ENCODE peak calls at places on chromosomes 4 and X, in eight cellular contexts. E is HepG2, D is upper lobe of left lung, Y is heart right ventricle, T is right cardiac atrium, N is pancreas, L is PC-3, S is GM23338. A is an unnamed sample. For H3K4me1 and H3K27me3, the result is how much of the 10 kb centered on the place peaks cover.

GRCh38 chr4:37453361-37454262 is 209.1 kb downstream of the NWD2 start:
- ATAC-seq in D (peak), T (peak), N (peak), E (peak), L (peak), Y (peak), S (peak), A (peak)

GRCh38 chr4:158535130-158535614 is 13.5 kb downstream of the RXFP1 start:
- ATAC-seq in L (no peak), S (no peak), D (no peak), E (no peak), Y (no peak), N (no peak), T (no peak), A (no peak)

GRCh38 chr4:118911162-118911791 is 22.6 kb downstream of the SYNPO2 start:
- ATAC-seq in L (no peak), E (no peak), N (no peak), Y (no peak), T (no peak), S (no peak), D (no peak), A (no peak)

GRCh38 chr4:11774346-11774745 is 345.7 kb upstream of the HS3ST1 start:
- ATAC-seq in S (no peak), D (no peak), L (no peak), T (peak), Y (peak), N (peak), E (no peak), A (peak)

GRCh38 chr4:86918539-86919072 is 16.2 kb upstream of the AFF1 start:
- ATAC-seq in L (no peak), E (peak), N (peak), Y (peak), S (no peak), T (no peak), D (no peak), A (no peak)

GRCh38 chrX:68932611-68933010 is 103.8 kb downstream of the EFNB1 start:
- ATAC-seq in E (no peak), S (no peak), Y (peak), L (no peak), N (no peak), T (peak), D (no peak), A (no peak)

GRCh38 chr4:31189938-31190337 is 469.8 kb downstream of the PCDH7 start:
- ATAC-seq in D (no peak), T (no peak), N (no peak), Y (no peak), L (no peak), S (no peak), E (no peak), A (no peak)

GRCh38 chrX:2502668-2503519 is 2.1 kb upstream of the DHRSX start:
- ATAC-seq in D (no peak), N (no peak), T (no peak), Y (no peak), S (no peak), E (no peak), L (no peak), A (no peak)

GRCh38 chr4:102174800-102175199 is 170.5 kb downstream of the SLC39A8 start:
- ATAC-seq in N (no peak), D (no peak), E (no peak), L (peak), S (no peak), Y (no peak), T (no peak), A (no peak)

GRCh38 chr4:16537926-16538325 is 311.7 kb upstream of the TAPT1 start:
- ATAC-seq in Y (peak), T (no peak), E (no peak), D (peak), S (no peak), N (no peak), L (no peak), A (no peak)

GRCh38 chr4:155179216-155179615 is 29.2 kb upstream of the NPY2R start:
- ATAC-seq in T (no peak), Y (no peak), D (no peak), E (no peak), L (peak), S (no peak), N (peak), A (no peak)

GRCh38 chr4:169345207-169345788 is 74.5 kb upstream of the SH3RF1 start:
- ATAC-seq in Y (peak), L (peak), D (no peak), S (no peak), T (peak), E (no peak), N (no peak), A (no peak)

GRCh38 chr4:22471999-22472434 is 43.8 kb downstream of the ADGRA3 start:
- ATAC-seq in T (peak), N (no peak), S (no peak), L (no peak), E (no peak), D (no peak), Y (peak), A (no peak)

GRCh38 chrX:22629105-22629725 is 356.5 kb downstream of the CBLL2 start:
- ATAC-seq in E (no peak), Y (peak), L (peak), S (no peak), T (no peak), N (no peak), D (no peak), A (no peak)

GRCh38 chr4:144656857-144657256 is 10.9 kb downstream of the HHIP start:
- ATAC-seq in L (no peak), N (peak), Y (no peak), E (no peak), D (no peak), S (no peak), T (no peak), A (no peak)

GRCh38 chr4:10077492-10078335 is 38.9 kb downstream of the WDR1 start:
- ATAC-seq in T (peak), N (peak), L (peak), S (no peak), D (peak), E (no peak), Y (peak), A (peak)

GRCh38 chr4:3044812-3045499 is 29.4 kb downstream of the HTT-AS start:
- ATAC-seq in T (no peak), L (no peak), S (no peak), E (no peak), D (no peak), Y (no peak), N (no peak), A (no peak)
- H3K27ac ChIP-seq in T (no peak), L (no peak), S (no peak), E (no peak), D (no peak), Y (no peak), N (no peak), A (no peak)

DNA sequence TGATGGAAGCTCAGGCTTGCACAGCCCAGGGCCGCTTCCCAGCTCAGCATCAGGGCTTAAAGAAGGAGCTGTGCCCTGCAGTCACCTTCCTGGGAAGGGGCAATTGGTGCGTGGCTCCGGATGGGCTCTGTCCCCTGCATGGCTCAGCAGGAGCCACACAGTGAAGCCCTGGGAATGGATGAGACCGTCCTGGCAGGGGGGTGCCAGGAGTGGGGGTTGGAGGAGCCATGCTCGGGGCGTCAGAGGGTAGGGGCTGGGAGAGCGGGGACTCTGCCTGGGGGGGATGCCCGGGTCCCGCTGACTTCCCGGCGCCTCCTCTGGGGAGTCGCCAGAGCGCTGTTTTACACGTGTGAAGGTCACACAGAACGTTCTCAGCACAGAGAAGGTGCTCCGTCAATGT is 184.1 kb downstream of the AFAP1 start:
- ATAC-seq in Y (no peak), L (no peak), D (no peak), N (no peak), T (no peak), E (no peak), S (no peak), A (no peak)
- H3K4me1 ChIP-seq in Y (under half), L (under half), D (under half), N (under half), T (under half), E (under half), S (under half), A (under half)

GRCh38 chrX:54419559-54420302 is 20.5 kb upstream of the TSR2 start:
- ATAC-seq in T (peak), N (no peak), E (no peak), D (no peak), L (no peak), Y (peak), S (no peak), A (no peak)
- H3K27me3 ChIP-seq in T (under half), N (under half), E (under half), D (under half), L (under half), Y (under half), S (under half), A (under half)

GRCh38 chrX:123450217-123450616 is 266.1 kb downstream of the GRIA3 start:
- ATAC-seq in D (no peak), L (peak), T (no peak), Y (no peak), N (peak), S (no peak), E (no peak), A (no peak)

GRCh38 chrX:123455693-123456092 is 271.6 kb downstream of the GRIA3 start:
- ATAC-seq in T (no peak), L (no peak), N (no peak), S (no peak), Y (no peak), D (no peak), E (no peak), A (no peak)

DNA sequence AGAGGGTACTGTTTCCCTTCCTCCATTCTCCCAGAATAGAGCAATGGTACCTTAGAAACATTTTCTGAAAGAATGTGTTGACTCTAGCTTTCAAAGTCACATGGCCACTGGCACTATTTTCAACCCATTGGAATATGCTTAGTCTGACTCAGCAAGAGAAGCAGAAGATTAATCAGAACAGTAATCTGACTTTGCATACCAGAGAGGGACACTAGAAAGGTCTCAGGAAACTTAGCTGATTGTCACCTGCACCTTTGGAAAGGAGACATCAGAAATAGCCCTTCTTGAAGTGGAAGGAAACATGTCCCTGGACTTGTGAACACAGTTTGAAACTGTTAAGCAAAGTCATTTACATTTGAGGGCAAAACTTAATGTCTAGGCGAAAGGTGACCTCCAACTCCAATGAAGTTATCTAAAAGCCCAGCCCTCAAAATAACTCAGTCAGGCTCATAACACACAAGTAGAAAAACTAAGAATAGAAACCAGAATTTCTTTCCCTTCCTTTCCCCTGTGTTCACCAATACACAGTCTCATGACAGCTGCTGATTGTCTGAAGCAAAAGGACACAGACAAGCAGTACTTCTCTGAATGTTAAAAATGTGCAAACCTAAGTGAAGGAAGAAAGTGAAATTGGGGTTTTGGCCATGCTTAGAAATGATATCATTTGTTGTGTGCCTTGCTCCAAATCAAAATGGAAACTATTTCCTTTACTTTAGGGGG is 270.8 kb downstream of the GRIA3 start:
- ATAC-seq in D (no peak), Y (no peak), L (no peak), N (no peak), T (no peak), E (no peak), S (no peak), A (no peak)
- H3K27ac ChIP-seq in D (no peak), Y (no peak), L (no peak), N (no peak), T (no peak), E (no peak), S (no peak), A (no peak)

DNA sequence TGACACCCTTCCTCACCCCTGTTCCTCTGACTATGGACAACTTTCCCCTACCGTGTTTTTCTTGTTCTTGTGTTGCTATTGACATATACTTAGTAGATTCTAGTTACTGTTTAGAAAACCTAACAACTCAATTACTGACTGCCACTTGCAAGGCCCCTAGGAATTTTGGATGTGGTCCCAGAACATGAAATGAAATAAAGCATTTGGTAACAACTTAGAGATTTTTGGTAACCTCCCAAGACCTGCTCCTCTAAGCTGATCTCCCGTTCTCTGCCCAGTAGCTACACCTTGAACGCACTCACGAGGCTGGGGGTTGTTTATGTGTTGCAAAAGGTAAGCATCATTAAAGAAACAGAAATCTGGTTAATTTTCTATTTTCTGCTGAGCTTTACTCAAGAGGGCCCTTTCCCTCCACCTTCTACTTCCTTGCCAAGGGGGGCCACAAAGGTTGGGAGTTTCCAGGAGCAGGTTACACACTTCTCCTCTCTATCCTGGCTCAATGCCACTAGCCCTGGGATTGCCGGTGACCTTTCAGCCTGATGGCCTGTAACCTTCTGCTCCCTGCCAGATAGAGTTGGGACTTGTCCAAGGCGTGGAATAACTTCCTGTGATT is 20.5 kb downstream of the GAB3 start:
- ATAC-seq in S (no peak), E (no peak), L (no peak), D (peak), Y (peak), T (peak), N (peak), A (peak)
- H3K4me1 ChIP-seq in S (under half), E (under half), L (half or more), D (half or more), Y (under half), T (under half), N (under half), A (under half)

DNA sequence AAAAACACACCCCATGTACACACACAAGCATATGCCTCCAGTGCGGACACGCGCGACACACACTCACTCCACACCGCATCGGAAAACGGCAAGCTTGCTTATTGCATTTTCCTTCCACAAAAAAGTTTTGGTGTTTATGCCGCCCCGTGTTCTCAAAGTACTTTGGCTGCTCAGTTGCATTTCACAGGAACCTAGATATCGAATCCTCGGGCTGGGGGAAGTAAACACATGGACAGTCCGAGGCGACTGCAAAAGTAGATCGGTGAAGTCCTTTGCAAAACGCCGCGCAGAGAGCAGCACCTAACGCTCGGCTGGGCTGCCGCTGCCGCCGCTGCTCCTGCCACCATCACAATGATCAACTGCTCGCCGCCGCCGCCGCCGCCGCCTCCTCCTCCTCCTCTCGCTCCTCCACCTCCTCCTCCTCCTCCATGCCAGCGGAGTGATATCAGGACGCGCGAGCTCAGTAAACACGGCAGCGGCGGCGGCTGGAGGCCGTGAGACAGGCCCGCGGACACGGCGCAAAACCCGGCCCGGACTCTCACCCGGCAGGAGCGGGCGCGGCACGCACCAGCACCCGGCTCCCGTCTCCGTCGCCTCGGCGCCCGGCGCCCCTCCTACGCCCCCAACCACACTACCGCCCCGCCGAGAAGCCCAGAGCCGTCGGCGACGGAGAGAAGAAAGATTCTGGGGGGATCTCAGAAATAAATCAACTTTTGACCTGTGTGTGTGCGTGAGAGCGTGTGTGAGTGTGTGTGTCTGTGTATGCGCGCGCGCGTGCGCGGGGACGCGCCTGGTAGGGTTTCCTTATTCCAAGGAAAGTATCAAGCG is at the start of gene MAML3:
- ATAC-seq in Y (peak), L (peak), S (peak), E (peak), T (peak), D (peak), N (peak), A (peak)
- H3K27me3 ChIP-seq in Y (under half), L (under half), S (under half), E (under half), T (under half), D (under half), N (under half), A (under half)

DNA sequence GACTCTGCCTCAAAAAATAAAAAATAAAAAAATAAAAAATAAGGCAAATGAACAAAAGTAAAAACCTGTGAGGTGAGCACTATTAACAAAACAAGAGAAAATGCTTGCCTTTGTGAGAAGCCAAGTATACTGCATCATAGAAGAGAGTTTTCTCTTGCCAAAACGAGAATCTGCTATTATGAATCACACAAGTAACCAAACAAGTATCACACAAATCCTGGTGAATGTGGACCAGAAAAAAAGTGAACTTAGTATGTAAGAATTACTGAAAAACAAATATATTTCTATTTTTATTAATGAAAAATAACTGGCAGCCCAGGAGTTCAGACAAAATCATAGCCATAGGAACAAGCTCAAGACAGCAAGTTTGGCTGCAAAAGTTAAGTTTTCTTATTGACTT is 193.5 kb downstream of the PDGFC start:
- ATAC-seq in E (no peak), D (no peak), L (no peak), S (no peak), T (no peak), Y (no peak), N (no peak), A (no peak)
- H3K27ac ChIP-seq in E (no peak), D (no peak), L (peak), S (no peak), T (no peak), Y (no peak), N (no peak), A (no peak)

GRCh38 chr4:76749361-76749760 is 148.6 kb downstream of the SOWAHB start:
- ATAC-seq in D (no peak), E (no peak), T (no peak), S (no peak), L (no peak), Y (no peak), N (no peak), A (no peak)

GRCh38 chr4:76751612-76752343 is 146.2 kb downstream of the SOWAHB start:
- ATAC-seq in N (no peak), E (no peak), S (no peak), D (no peak), L (no peak), T (no peak), Y (no peak), A (no peak)

GRCh38 chr4:76748649-76749048 is 149.3 kb downstream of the SOWAHB start:
- ATAC-seq in T (no peak), S (peak), D (peak), N (peak), E (no peak), Y (no peak), L (no peak), A (no peak)

GRCh38 chr4:76752911-76753494 is 144.9 kb downstream of the SOWAHB start:
- ATAC-seq in T (peak), S (no peak), Y (peak), N (peak), D (peak), L (peak), E (no peak), A (peak)

GRCh38 chr4:76750716-76751115 is 147.2 kb downstream of the SOWAHB start:
- ATAC-seq in L (no peak), S (no peak), D (no peak), N (no peak), T (no peak), E (no peak), Y (no peak), A (no peak)
- H3K4me1 ChIP-seq in L (under half), S (under half), D (under half), N (under half), T (under half), E (under half), Y (under half), A (under half)

DNA sequence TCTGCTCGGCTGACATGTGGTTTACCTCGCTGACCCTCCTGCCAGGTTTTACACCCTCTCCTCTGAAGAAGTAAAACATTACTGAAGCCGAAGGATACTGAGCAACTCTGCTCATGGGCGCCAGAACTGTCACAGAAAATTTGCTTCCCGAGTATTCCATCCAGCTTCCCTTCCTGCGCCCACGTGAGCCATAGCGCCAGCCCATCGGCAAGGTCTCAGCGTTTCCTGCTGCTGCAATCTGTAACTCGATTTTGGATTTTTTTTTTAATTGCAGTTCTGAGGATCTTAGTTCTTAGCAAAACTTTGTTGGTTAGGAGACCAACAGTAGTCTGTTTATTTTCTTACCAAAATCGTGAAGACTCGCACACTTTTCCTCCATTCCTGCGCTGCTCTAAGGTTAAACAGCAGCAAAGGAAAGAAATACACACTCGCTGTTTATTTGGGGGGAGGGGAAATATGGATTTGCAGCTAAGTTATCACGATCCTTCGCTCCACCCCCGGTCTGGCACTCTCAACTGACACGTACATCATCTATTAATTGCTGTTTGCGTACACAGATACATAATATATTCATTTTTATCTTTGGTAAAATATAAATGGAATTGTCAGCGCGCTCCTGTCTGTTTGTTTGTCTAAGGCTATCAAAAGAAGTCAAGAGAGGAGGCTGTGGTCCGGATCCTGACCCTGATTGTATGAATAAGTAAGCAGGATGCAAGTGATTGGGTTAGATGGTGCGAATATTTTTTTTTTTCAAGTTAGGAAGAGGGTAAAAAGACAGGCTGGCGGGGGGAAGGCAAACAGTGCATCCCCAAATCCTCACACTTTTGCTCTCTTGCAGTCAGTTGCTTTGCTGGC is at the start of gene TLL1:
- ATAC-seq in T (peak), S (peak), N (peak), L (peak), E (no peak), Y (no peak), D (no peak), A (no peak)
- H3K27me3 ChIP-seq in T (under half), S (half or more), N (under half), L (under half), E (under half), Y (under half), D (under half), A (under half)